ENCODE peak calls at places on chromosome 4, in nine cellular contexts. S, I, W, N, G, P, C, U and O are unnamed samples.

GRCh38 chr4:8836664-8837171 is 34.9 kb downstream of the HMX1 start:
- DNase-seq in S (no peak), I (no peak), W (no peak), N (no peak), G (no peak), P (no peak), C (no peak), U (peak; percentile 7), O (no peak)

GRCh38 chr4:13703096-13703495 is 75.6 kb upstream of the BOD1L1 start:
- DNase-seq in S (no peak), I (no peak), W (no peak), N (no peak), G (no peak), P (no peak), C (no peak), U (no peak), O (no peak)

GRCh38 chr4:24924309-24924781 is 11.5 kb upstream of the CCDC149 start:
- DNase-seq in S (no peak), I (no peak), W (no peak), N (no peak), G (no peak), P (no peak), C (peak; percentile 98), U (no peak), O (no peak)

GRCh38 chr4:181528570-181529184 is 714.5 kb upstream of the TENM3 start:
- DNase-seq in S (peak; percentile 74), I (no peak), W (peak; percentile 16), N (peak; percentile 8), G (peak; percentile 42), P (peak; percentile 64), C (peak; percentile 69), U (no peak), O (peak; percentile 74)

GRCh38 chr4:8337083-8337482 is 67.5 kb downstream of the HTRA3 start:
- DNase-seq in S (no peak), I (no peak), W (no peak), N (no peak), G (no peak), P (no peak), C (no peak), U (no peak), O (no peak)

GRCh38 chr4:181701911-181702310 is 541.3 kb upstream of the TENM3 start:
- DNase-seq in S (peak; percentile 42), I (no peak), W (no peak), N (no peak), G (no peak), P (no peak), C (no peak), U (no peak), O (no peak)

GRCh38 chr4:122772311-122772710 is 39.8 kb downstream of the BBS12 start:
- DNase-seq in S (no peak), I (no peak), W (no peak), N (no peak), G (no peak), P (no peak), C (no peak), U (no peak), O (no peak)

GRCh38 chr4:152643153-152644035 is 36.4 kb downstream of the TMEM154 start:
- DNase-seq in S (peak; percentile 39), I (no peak), W (no peak), N (peak; percentile 75), G (peak; percentile 24), P (no peak), C (no peak), U (no peak), O (no peak)

GRCh38 chr4:72442715-72443114 is 126.3 kb downstream of the ADAMTS3 start:
- DNase-seq in S (no peak), I (no peak), W (no peak), N (no peak), G (no peak), P (no peak), C (no peak), U (no peak), O (no peak)

GRCh38 chr4:162131256-162131655 is 32.5 kb downstream of the FSTL5 start:
- DNase-seq in S (no peak), I (no peak), W (no peak), N (no peak), G (no peak), P (no peak), C (no peak), U (no peak), O (no peak)

GRCh38 chr4:115110191-115111166 is 2.9 kb downstream of the NDST4 start:
- DNase-seq in S (no peak), I (no peak), W (no peak), N (no peak), G (no peak), P (no peak), C (no peak), U (no peak), O (no peak)

GRCh38 chr4:145195167-145195952 is 15.0 kb upstream of the OTUD4 start:
- DNase-seq in S (no peak), I (no peak), W (no peak), N (no peak), G (no peak), P (no peak), C (no peak), U (no peak), O (no peak)

GRCh38 chr4:116122131-116122530 is 963.2 kb downstream of the TRAM1L1 start:
- DNase-seq in S (no peak), I (no peak), W (no peak), N (no peak), G (no peak), P (no peak), C (no peak), U (no peak), O (no peak)

GRCh38 chr4:186021461-186022167 is 47.3 kb upstream of the TLR3 start:
- DNase-seq in S (peak; percentile 61), I (no peak), W (no peak), N (no peak), G (no peak), P (peak; percentile 70), C (peak; percentile 51), U (no peak), O (peak; percentile 56)

GRCh38 chr4:183722738-183723560 is 63.9 kb downstream of the TRAPPC11 start:
- DNase-seq in S (no peak), I (peak; percentile 19), W (no peak), N (peak; percentile 25), G (peak; percentile 65), P (peak; percentile 19), C (no peak), U (peak; percentile 33), O (peak; percentile 70)

GRCh38 chr4:17781072-17781830 is at the start of gene FAM184B:
- DNase-seq in S (no peak), I (no peak), W (no peak), N (no peak), G (no peak), P (no peak), C (no peak), U (no peak), O (no peak)

GRCh38 chr4:136864580-136865185 is 667.6 kb downstream of the PCDH18 start:
- DNase-seq in S (peak; percentile 88), I (no peak), W (no peak), N (peak; percentile 24), G (peak; percentile 52), P (peak; percentile 23), C (peak; percentile 84), U (no peak), O (no peak)

GRCh38 chr4:170009291-170009690 is 16.9 kb downstream of the MFAP3L start:
- DNase-seq in S (no peak), I (no peak), W (no peak), N (no peak), G (no peak), P (no peak), C (no peak), U (no peak), O (no peak)